ENCODE peak calls at places on chromosomes 3 and 15, in five cellular contexts. One of them, this sample, is unnamed.

GRCh38 chr3:166351461-166351860 is 514.2 kb upstream of the BCHE start:
- DNase-seq in HFFc6: no peak
- DNase-seq in RWPE1: no peak
- DNase-seq in H1: no peak
- DNase-seq in foreskin fibroblast: no peak
- DNase-seq in this sample: no peak

GRCh38 chr15:34847598-34847997 is 52.2 kb upstream of the ACTC1 start:
- DNase-seq in HFFc6: no peak
- DNase-seq in H1: no peak
- DNase-seq in foreskin fibroblast: no peak
- DNase-seq in RWPE1: no peak
- DNase-seq in this sample: no peak

GRCh38 chr3:159210336-159210735 is 408.5 kb downstream of the MFSD1 start:
- DNase-seq in RWPE1: no peak
- DNase-seq in H1: no peak
- DNase-seq in foreskin fibroblast: peak; percentile 42
- DNase-seq in HFFc6: no peak
- DNase-seq in this sample: no peak

GRCh38 chr15:58889363-58889762 is 44.1 kb downstream of the SLTM start:
- DNase-seq in foreskin fibroblast: no peak
- DNase-seq in H1: no peak
- DNase-seq in RWPE1: no peak
- DNase-seq in HFFc6: no peak
- DNase-seq in this sample: no peak

GRCh38 chr15:44541282-44541958 is 4.5 kb downstream of the EIF3J start:
- DNase-seq in HFFc6: peak; percentile 79
- DNase-seq in H1: no peak
- DNase-seq in foreskin fibroblast: peak; percentile 65
- DNase-seq in RWPE1: peak; percentile 21
- DNase-seq in this sample: no peak

GRCh38 chr3:20589275-20589674 is 403.3 kb upstream of the SGO1 start:
- DNase-seq in RWPE1: no peak
- DNase-seq in foreskin fibroblast: no peak
- DNase-seq in H1: no peak
- DNase-seq in HFFc6: no peak
- DNase-seq in this sample: no peak

GRCh38 chr3:189988854-189989253 is 131.8 kb downstream of the P3H2 start:
- DNase-seq in RWPE1: no peak
- DNase-seq in foreskin fibroblast: no peak
- DNase-seq in HFFc6: no peak
- DNase-seq in H1: no peak
- DNase-seq in this sample: no peak

GRCh38 chr3:178767558-178767957 is 231.3 kb downstream of the KCNMB2 start:
- DNase-seq in RWPE1: no peak
- DNase-seq in H1: no peak
- DNase-seq in HFFc6: no peak
- DNase-seq in foreskin fibroblast: no peak
- DNase-seq in this sample: no peak

GRCh38 chr3:47441796-47442551 is 33.8 kb downstream of the SCAP start:
- DNase-seq in RWPE1: no peak
- DNase-seq in foreskin fibroblast: no peak
- DNase-seq in HFFc6: no peak
- DNase-seq in H1: no peak
- DNase-seq in this sample: no peak

GRCh38 chr3:97793415-97794019 is 28.3 kb upstream of the CRYBG3 start:
- DNase-seq in HFFc6: peak; percentile 47
- DNase-seq in H1: no peak
- DNase-seq in RWPE1: peak; percentile 21
- DNase-seq in foreskin fibroblast: peak; percentile 18
- DNase-seq in this sample: no peak

GRCh38 chr3:23183731-23184130 is 19.4 kb upstream of the UBE2E2 start:
- DNase-seq in H1: peak; percentile 54
- DNase-seq in foreskin fibroblast: peak; percentile 29
- DNase-seq in HFFc6: peak; percentile 52
- DNase-seq in RWPE1: peak; percentile 47
- DNase-seq in this sample: no peak
- TF ChIP-seq CTCF in H1: peak; percentile 75
- TF ChIP-seq CTCF in foreskin fibroblast: peak; percentile 59
- TF ChIP-seq CTCF in HFFc6: peak; percentile 83
- TF ChIP-seq CTCF in RWPE1: peak; percentile 44
- TF ChIP-seq CTCF in this sample: peak; percentile 50

GRCh38 chr15:83512459-83512858 is 65.3 kb downstream of the SH3GL3 start:
- DNase-seq in RWPE1: no peak
- DNase-seq in foreskin fibroblast: no peak
- DNase-seq in H1: no peak
- DNase-seq in HFFc6: no peak
- DNase-seq in this sample: no peak

GRCh38 chr15:83515171-83515570 is 68.0 kb downstream of the SH3GL3 start:
- DNase-seq in HFFc6: no peak
- DNase-seq in H1: no peak
- DNase-seq in RWPE1: peak; percentile 12
- DNase-seq in foreskin fibroblast: no peak
- DNase-seq in this sample: no peak

GRCh38 chr15:83516935-83517334 is 69.8 kb downstream of the SH3GL3 start:
- DNase-seq in RWPE1: peak; percentile 30
- DNase-seq in foreskin fibroblast: peak; percentile 0
- DNase-seq in HFFc6: peak; percentile 14
- DNase-seq in H1: no peak
- DNase-seq in this sample: no peak

GRCh38 chr15:83510001-83510400 is 62.9 kb downstream of the SH3GL3 start:
- DNase-seq in RWPE1: no peak
- DNase-seq in foreskin fibroblast: no peak
- DNase-seq in HFFc6: no peak
- DNase-seq in H1: no peak
- DNase-seq in this sample: no peak

GRCh38 chr15:83514584-83514983 is 67.4 kb downstream of the SH3GL3 start:
- DNase-seq in HFFc6: no peak
- DNase-seq in RWPE1: no peak
- DNase-seq in H1: no peak
- DNase-seq in foreskin fibroblast: no peak
- DNase-seq in this sample: no peak
- TF ChIP-seq CTCF in HFFc6: no peak
- TF ChIP-seq CTCF in RWPE1: no peak
- TF ChIP-seq CTCF in H1: no peak
- TF ChIP-seq CTCF in foreskin fibroblast: no peak
- TF ChIP-seq CTCF in this sample: no peak

GRCh38 chr15:62241135-62241770 is 76.2 kb upstream of the C2CD4B start:
- DNase-seq in H1: peak; percentile 81
- DNase-seq in HFFc6: no peak
- DNase-seq in foreskin fibroblast: no peak
- DNase-seq in RWPE1: no peak
- DNase-seq in this sample: no peak
- TF ChIP-seq CTCF in H1: peak; percentile 88
- TF ChIP-seq CTCF in HFFc6: peak; percentile 68
- TF ChIP-seq CTCF in foreskin fibroblast: peak; percentile 23
- TF ChIP-seq CTCF in RWPE1: no peak
- TF ChIP-seq CTCF in this sample: peak; percentile 27

GRCh38 chr3:77348244-77348855 is 308.5 kb downstream of the ROBO2 start:
- DNase-seq in RWPE1: no peak
- DNase-seq in HFFc6: peak; percentile 23
- DNase-seq in foreskin fibroblast: peak; percentile 12
- DNase-seq in H1: peak; percentile 59
- DNase-seq in this sample: no peak
- TF ChIP-seq CTCF in RWPE1: no peak
- TF ChIP-seq CTCF in HFFc6: peak; percentile 72
- TF ChIP-seq CTCF in foreskin fibroblast: peak; percentile 38
- TF ChIP-seq CTCF in H1: peak; percentile 72
- TF ChIP-seq CTCF in this sample: peak; percentile 63

GRCh38 chr3:149551500-149551899 is 77.0 kb downstream of the TM4SF4 start:
- DNase-seq in foreskin fibroblast: no peak
- DNase-seq in HFFc6: no peak
- DNase-seq in H1: no peak
- DNase-seq in RWPE1: no peak
- DNase-seq in this sample: no peak

GRCh38 chr3:149555941-149556340 is 81.4 kb downstream of the TM4SF4 start:
- DNase-seq in RWPE1: no peak
- DNase-seq in H1: no peak
- DNase-seq in foreskin fibroblast: peak; percentile 35
- DNase-seq in HFFc6: peak; percentile 40
- DNase-seq in this sample: no peak

GRCh38 chr3:149554826-149555225 is 80.3 kb downstream of the TM4SF4 start:
- DNase-seq in H1: no peak
- DNase-seq in RWPE1: peak; percentile 61
- DNase-seq in HFFc6: peak; percentile 83
- DNase-seq in foreskin fibroblast: peak; percentile 74
- DNase-seq in this sample: no peak

GRCh38 chr3:149553781-149554451 is 79.4 kb downstream of the TM4SF4 start:
- DNase-seq in HFFc6: peak; percentile 55
- DNase-seq in RWPE1: no peak
- DNase-seq in H1: no peak
- DNase-seq in foreskin fibroblast: peak; percentile 78
- DNase-seq in this sample: no peak

GRCh38 chr3:149552700-149553099 is 78.2 kb downstream of the TM4SF4 start:
- DNase-seq in H1: no peak
- DNase-seq in HFFc6: no peak
- DNase-seq in RWPE1: no peak
- DNase-seq in foreskin fibroblast: no peak
- DNase-seq in this sample: no peak
- TF ChIP-seq CTCF in H1: no peak
- TF ChIP-seq CTCF in HFFc6: no peak
- TF ChIP-seq CTCF in RWPE1: no peak
- TF ChIP-seq CTCF in foreskin fibroblast: no peak
- TF ChIP-seq CTCF in this sample: no peak

DNA sequence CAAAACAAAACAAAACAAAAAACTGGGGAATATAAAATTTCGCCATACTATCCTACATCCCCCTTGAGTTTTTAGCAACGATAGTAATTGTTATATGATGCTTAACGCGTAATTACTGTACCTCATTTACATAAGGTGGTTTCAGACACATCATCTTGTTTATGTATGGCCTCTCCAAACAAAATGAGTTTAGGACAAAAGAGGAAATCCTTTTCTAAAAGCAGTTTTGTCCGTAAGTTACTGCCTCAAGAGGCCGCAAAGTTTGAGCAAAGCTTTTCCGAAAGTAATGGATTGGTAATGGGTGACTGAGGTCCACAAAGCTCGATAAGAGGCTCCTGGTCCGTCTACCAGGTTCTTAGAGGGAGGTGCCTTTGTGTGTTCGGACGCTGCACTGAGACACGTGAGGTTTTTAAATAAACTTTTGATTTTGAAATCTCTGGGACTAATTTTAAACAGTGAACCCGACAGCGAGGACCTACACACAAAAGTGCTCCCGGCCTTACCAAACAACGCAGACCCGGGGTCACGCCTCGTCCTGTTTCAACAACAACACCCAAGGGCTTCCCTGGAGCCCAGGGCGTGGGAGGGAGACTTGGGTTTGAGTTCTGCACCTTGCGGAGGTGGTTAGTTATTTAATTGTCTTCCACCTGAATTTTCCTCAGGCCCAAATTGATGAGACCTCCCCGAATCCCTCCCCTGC is 505 bp upstream of the C15orf61 start:
- DNase-seq in H1: no peak
- DNase-seq in foreskin fibroblast: no peak
- DNase-seq in RWPE1: no peak
- DNase-seq in HFFc6: no peak
- DNase-seq in this sample: no peak
- TF ChIP-seq CTCF in H1: no peak
- TF ChIP-seq CTCF in foreskin fibroblast: no peak
- TF ChIP-seq CTCF in RWPE1: no peak
- TF ChIP-seq CTCF in HFFc6: no peak
- TF ChIP-seq CTCF in this sample: no peak

GRCh38 chr3:30122359-30122758 is 484.0 kb upstream of the TGFBR2 start:
- DNase-seq in H1: no peak
- DNase-seq in HFFc6: no peak
- DNase-seq in foreskin fibroblast: no peak
- DNase-seq in RWPE1: no peak
- DNase-seq in this sample: no peak
- TF ChIP-seq CTCF in H1: no peak
- TF ChIP-seq CTCF in HFFc6: no peak
- TF ChIP-seq CTCF in foreskin fibroblast: no peak
- TF ChIP-seq CTCF in RWPE1: no peak
- TF ChIP-seq CTCF in this sample: no peak